ENCODE peak calls at places on chromosomes 5 and 9, in four cellular contexts. One of them, this sample, is unnamed.

GRCh38 chr9:78463750-78464149 is 166.8 kb downstream of the PSAT1 start:
- DNase-seq in HFFc6: no peak
- DNase-seq in Panc1: no peak
- DNase-seq in stimulated activated CD8-positive, alpha-beta memory T cell treated with anti-CD3 and anti-CD28 coated beads, Interleukin-15, amount 100 ng/mL, for 24 hours: no peak
- DNase-seq in this sample: no peak

GRCh38 chr9:32701321-32702022 is 66.0 kb upstream of the TAF1L start:
- DNase-seq in HFFc6: no peak
- DNase-seq in Panc1: no peak
- DNase-seq in stimulated activated CD8-positive, alpha-beta memory T cell treated with anti-CD3 and anti-CD28 coated beads, Interleukin-15, amount 100 ng/mL, for 24 hours: no peak
- DNase-seq in this sample: no peak

GRCh38 chr9:112762726-112763518 is 12.4 kb downstream of the SNX30 start:
- DNase-seq in HFFc6: no peak
- DNase-seq in Panc1: no peak
- DNase-seq in stimulated activated CD8-positive, alpha-beta memory T cell treated with anti-CD3 and anti-CD28 coated beads, Interleukin-15, amount 100 ng/mL, for 24 hours: no peak
- DNase-seq in this sample: no peak

GRCh38 chr5:175743676-175744210 is 85.9 kb downstream of the HRH2 start:
- DNase-seq in HFFc6: no peak
- DNase-seq in Panc1: no peak
- DNase-seq in stimulated activated CD8-positive, alpha-beta memory T cell treated with anti-CD3 and anti-CD28 coated beads, Interleukin-15, amount 100 ng/mL, for 24 hours: no peak
- DNase-seq in this sample: no peak

GRCh38 chr5:38745836-38746732 is 99.7 kb upstream of the OSMR start:
- DNase-seq in HFFc6: no peak
- DNase-seq in Panc1: no peak
- DNase-seq in stimulated activated CD8-positive, alpha-beta memory T cell treated with anti-CD3 and anti-CD28 coated beads, Interleukin-15, amount 100 ng/mL, for 24 hours: no peak
- DNase-seq in this sample: no peak

GRCh38 chr5:12204761-12205160 is 300.5 kb upstream of the CTNND2 start:
- DNase-seq in HFFc6: no peak
- DNase-seq in Panc1: no peak
- DNase-seq in stimulated activated CD8-positive, alpha-beta memory T cell treated with anti-CD3 and anti-CD28 coated beads, Interleukin-15, amount 100 ng/mL, for 24 hours: no peak
- DNase-seq in this sample: no peak

GRCh38 chr5:60677831-60678664 is 21.9 kb downstream of the DEPDC1B start:
- DNase-seq in HFFc6: peak; percentile 49
- DNase-seq in Panc1: no peak
- DNase-seq in stimulated activated CD8-positive, alpha-beta memory T cell treated with anti-CD3 and anti-CD28 coated beads, Interleukin-15, amount 100 ng/mL, for 24 hours: no peak
- DNase-seq in this sample: no peak

GRCh38 chr9:80948107-80948506 is 741.2 kb downstream of the TLE1 start:
- DNase-seq in HFFc6: no peak
- DNase-seq in Panc1: no peak
- DNase-seq in stimulated activated CD8-positive, alpha-beta memory T cell treated with anti-CD3 and anti-CD28 coated beads, Interleukin-15, amount 100 ng/mL, for 24 hours: no peak
- DNase-seq in this sample: no peak

GRCh38 chr9:83062011-83062652 is 810 bp downstream of the RASEF start:
- DNase-seq in HFFc6: no peak
- DNase-seq in Panc1: no peak
- DNase-seq in stimulated activated CD8-positive, alpha-beta memory T cell treated with anti-CD3 and anti-CD28 coated beads, Interleukin-15, amount 100 ng/mL, for 24 hours: no peak
- DNase-seq in this sample: peak; percentile 29

GRCh38 chr5:149939572-149939971 is 5.0 kb downstream of the PDE6A start:
- DNase-seq in HFFc6: no peak
- DNase-seq in Panc1: no peak
- DNase-seq in stimulated activated CD8-positive, alpha-beta memory T cell treated with anti-CD3 and anti-CD28 coated beads, Interleukin-15, amount 100 ng/mL, for 24 hours: no peak
- DNase-seq in this sample: no peak

GRCh38 chr5:154829589-154830218 is 20.7 kb downstream of the FAXDC2 start:
- DNase-seq in HFFc6: no peak
- DNase-seq in Panc1: no peak
- DNase-seq in stimulated activated CD8-positive, alpha-beta memory T cell treated with anti-CD3 and anti-CD28 coated beads, Interleukin-15, amount 100 ng/mL, for 24 hours: no peak
- DNase-seq in this sample: no peak

GRCh38 chr9:14418262-14419200 is 104.6 kb upstream of the NFIB start:
- DNase-seq in HFFc6: no peak
- DNase-seq in Panc1: no peak
- DNase-seq in stimulated activated CD8-positive, alpha-beta memory T cell treated with anti-CD3 and anti-CD28 coated beads, Interleukin-15, amount 100 ng/mL, for 24 hours: no peak
- DNase-seq in this sample: no peak